ENCODE peak calls at places on chromosomes 16 and 17, in five cellular contexts. Z is PC-3, Q is GM23338, R is endothelial cell of umbilical vein, A is astrocyte. E is an unnamed sample. For H3K4me1, the result is how much of the 10 kb centered on the place peaks cover.

GRCh38 chr17:7809086-7809790 is 24.8 kb upstream of the KDM6B start:
- DNase-seq in Z (peak), Q (no peak), R (no peak), A (no peak), E (no peak)

GRCh38 chr17:44898768-44899073 is 524 bp downstream of the EFTUD2 start:
- DNase-seq in Z (peak), Q (peak), R (no peak), A (peak), E (peak)

GRCh38 chr16:63617990-63618763 is 1503.7 kb downstream of the CDH11 start:
- DNase-seq in Z (no peak), Q (peak), R (no peak), A (no peak), E (peak)

GRCh38 chr17:21375757-21376584 is at the start of gene KCNJ12:
- DNase-seq in Z (peak), Q (peak), R (peak), A (no peak), E (peak)

GRCh38 chr17:50037321-50038107 is 18.4 kb upstream of the ITGA3 start:
- DNase-seq in Z (peak), Q (no peak), R (no peak), A (peak), E (no peak)

GRCh38 chr16:89197633-89198416 is 2.5 kb downstream of the SLC22A31 start:
- DNase-seq in Z (no peak), Q (no peak), R (no peak), A (no peak), E (no peak)

GRCh38 chr16:4414187-4414909 is 2.0 kb downstream of the CORO7 start:
- DNase-seq in Z (no peak), Q (no peak), R (no peak), A (no peak), E (no peak)

GRCh38 chr17:31446195-31446967 is 54.9 kb downstream of the RAB11FIP4 start:
- DNase-seq in Z (peak), Q (no peak), R (no peak), A (no peak), E (no peak)

GRCh38 chr16:79599256-79599836 is 1.2 kb downstream of the MAF start:
- DNase-seq in Z (no peak), Q (peak), R (peak), A (peak), E (no peak)

GRCh38 chr16:78673884-78674283 is 574.4 kb downstream of the WWOX start:
- DNase-seq in Z (no peak), Q (no peak), R (no peak), A (no peak), E (no peak)

GRCh38 chr16:66658143-66658859 is 38.2 kb downstream of the CMTM4 start:
- DNase-seq in Z (no peak), Q (peak), R (no peak), A (no peak), E (no peak)

GRCh38 chr16:84849751-84850150 is 30.0 kb downstream of the CRISPLD2 start:
- DNase-seq in Z (no peak), Q (no peak), R (no peak), A (no peak), E (no peak)

GRCh38 chr17:2214047-2214717 is 89.4 kb downstream of the SMG6 start:
- DNase-seq in Z (no peak), Q (no peak), R (peak), A (peak), E (no peak)

GRCh38 chr16:79334127-79334526 is 266.4 kb downstream of the MAF start:
- DNase-seq in Z (no peak), Q (peak), R (no peak), A (no peak), E (peak)

GRCh38 chr17:78910885-78911284 is 7.9 kb upstream of the CEP295NL start:
- DNase-seq in Z (no peak), Q (no peak), R (no peak), A (no peak), E (no peak)
- H3K4me1 ChIP-seq in Z (under half), Q (under half), R (under half), A (under half), E (under half)

GRCh38 chr16:49937886-49938285 is 82.0 kb upstream of the ZNF423 start:
- DNase-seq in Z (no peak), Q (no peak), R (no peak), A (no peak), E (no peak)
- TF ChIP-seq EZH2 in Z (no peak), Q (no peak), R (no peak), A (no peak), E (no peak)

DNA sequence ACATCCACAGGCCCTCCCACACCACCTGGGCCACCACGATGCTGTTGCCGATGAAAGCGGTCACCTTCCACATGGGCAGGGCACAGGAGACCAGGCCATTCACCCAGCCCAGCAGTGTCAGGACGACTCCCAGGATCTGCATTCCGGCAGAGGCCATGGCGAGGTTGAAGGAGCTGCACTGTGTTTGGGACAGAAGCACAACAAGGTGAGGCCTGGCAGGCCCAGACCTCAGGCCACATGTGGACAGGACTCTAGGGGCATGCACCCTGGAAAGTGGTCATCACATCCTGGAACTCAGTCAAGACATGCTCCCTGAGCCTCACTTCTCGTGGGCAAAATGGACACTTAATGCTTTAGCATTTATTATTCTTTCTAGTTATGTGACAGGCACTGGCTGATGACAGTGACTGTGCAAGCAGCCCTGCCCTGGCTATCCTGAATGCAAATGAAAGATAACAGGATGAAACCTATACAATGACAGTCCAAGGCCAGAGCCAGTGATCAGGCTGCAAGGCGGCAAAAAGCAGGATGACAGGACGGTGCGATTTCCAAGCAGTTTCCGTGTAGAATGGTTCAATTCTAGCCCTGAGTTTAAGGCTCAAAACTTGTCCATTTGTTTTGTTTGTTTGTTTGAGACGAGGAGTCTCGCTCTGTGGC is 2.0 kb downstream of the CLDN6 start:
- DNase-seq in Z (no peak), Q (no peak), R (no peak), A (no peak), E (no peak)
- H3K4me1 ChIP-seq in Z (under half), Q (half or more), R (under half), A (under half), E (under half)

DNA sequence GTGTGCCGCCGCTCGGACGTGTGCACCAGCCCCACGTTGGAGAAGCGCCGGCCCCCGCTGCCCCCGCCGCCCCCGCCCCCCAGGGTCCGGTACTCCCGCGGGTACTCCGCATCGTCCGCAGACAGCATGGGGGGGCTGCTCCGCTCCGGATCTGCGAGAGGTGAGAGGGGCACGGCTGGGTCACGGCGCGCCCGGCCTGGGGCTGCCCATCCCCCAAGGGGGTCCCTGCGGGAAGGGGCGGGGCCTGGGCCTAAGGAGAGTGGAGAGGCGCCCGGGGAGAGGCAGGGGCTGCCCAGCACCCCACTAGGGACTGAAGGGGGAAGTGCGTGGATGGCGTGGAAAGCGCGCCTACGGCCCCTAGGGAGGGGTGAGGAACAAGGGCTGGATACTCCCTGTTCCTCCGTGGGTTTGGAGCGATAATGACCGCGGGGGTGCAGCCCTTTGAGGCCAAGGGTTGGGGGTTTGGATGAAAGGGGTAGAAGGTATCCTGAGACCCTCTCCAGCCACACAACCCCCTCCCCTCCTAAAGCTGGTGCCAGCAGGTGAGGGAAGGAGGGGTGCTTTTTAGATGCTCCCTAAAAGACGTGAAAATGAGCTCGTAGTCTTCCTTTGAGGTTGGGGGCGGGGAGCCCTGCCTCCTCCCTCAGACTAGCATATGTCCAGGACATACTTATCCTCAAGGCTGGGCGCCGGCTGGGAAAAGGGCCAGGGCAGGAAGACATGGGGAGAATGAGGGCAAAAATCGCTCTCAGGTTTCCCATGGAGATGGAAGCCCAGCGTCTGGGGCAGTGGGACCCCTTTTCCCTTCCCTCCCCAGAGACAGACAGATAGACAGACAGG is 26.9 kb downstream of the SRCIN1 start:
- DNase-seq in Z (no peak), Q (no peak), R (no peak), A (no peak), E (no peak)
- TF ChIP-seq EZH2 in Z (no peak), Q (no peak), R (no peak), A (no peak), E (no peak)

DNA sequence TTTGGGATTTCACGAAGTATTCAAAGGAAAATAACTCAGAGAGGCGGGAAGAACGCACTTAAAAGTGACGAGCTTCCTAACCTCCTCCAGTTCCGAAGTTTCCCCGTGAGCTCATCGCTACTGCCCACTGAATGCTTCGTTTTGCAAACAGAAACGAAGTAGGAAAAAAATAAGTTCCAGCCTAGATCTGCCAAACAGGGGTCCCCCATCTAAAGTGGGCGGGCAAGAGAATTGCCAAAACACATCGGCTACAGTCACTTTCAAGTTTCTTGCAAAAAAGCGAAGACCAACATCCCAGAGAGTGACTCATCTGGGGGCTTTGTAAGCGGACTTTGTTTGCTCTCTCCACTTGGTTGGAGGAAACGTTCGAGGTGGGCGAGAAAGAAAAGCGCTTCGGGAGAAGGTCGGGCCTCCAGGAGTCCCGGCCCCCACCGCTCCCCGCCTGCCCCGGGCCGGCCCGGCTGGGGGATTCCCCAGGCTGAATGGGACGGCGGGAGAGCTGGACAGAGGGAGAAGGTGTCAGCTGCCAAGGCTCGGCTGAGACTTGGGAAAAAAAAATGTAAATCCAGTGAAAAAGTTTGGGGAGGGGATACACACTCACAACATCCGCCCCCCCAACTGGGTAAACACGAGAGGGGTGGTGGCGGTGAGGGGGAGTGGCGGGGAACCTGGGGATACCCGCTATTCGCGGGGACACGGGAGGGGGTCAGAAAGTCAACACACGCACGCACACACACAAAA is 1.0 kb downstream of the VEZF1 start:
- DNase-seq in Z (peak), Q (peak), R (peak), A (peak), E (peak)
- H3K4me1 ChIP-seq in Z (under half), Q (under half), R (under half), A (under half), E (under half)

GRCh38 chr17:76139261-76139752 is 1.7 kb downstream of the FOXJ1 start:
- DNase-seq in Z (no peak), Q (peak), R (no peak), A (no peak), E (no peak)
- TF ChIP-seq EZH2 in Z (no peak), Q (peak), R (no peak), A (no peak), E (no peak)

E was measured in A673.